ENCODE peak calls at places on chromosomes 16 and 17, in five cellular contexts. One of them, this sample, is unnamed.

GRCh38 chr16:10753670-10754069 is 10.0 kb downstream of the NUBP1 start:
- DNase-seq in RWPE1: no peak
- DNase-seq in dorsolateral prefrontal cortex: no peak
- DNase-seq in colonic mucosa: no peak
- DNase-seq in neural crest cell: no peak
- DNase-seq in this sample: no peak

GRCh38 chr17:77429985-77430752 is 289.4 kb downstream of the SEC14L1 start:
- DNase-seq in colonic mucosa: peak
- DNase-seq in neural crest cell: peak
- DNase-seq in dorsolateral prefrontal cortex: peak
- DNase-seq in RWPE1: no peak
- DNase-seq in this sample: peak

GRCh38 chr16:52050418-52050817 is 496.5 kb downstream of the TOX3 start:
- DNase-seq in neural crest cell: no peak
- DNase-seq in colonic mucosa: no peak
- DNase-seq in dorsolateral prefrontal cortex: no peak
- DNase-seq in RWPE1: peak
- DNase-seq in this sample: peak

GRCh38 chr16:85240982-85241924 is 129.0 kb upstream of the CIBAR2 start:
- DNase-seq in RWPE1: no peak
- DNase-seq in dorsolateral prefrontal cortex: no peak
- DNase-seq in neural crest cell: no peak
- DNase-seq in colonic mucosa: no peak
- DNase-seq in this sample: no peak

GRCh38 chr17:82297804-82298537 is 19.4 kb downstream of the CD7 start:
- DNase-seq in neural crest cell: no peak
- DNase-seq in dorsolateral prefrontal cortex: peak
- DNase-seq in RWPE1: peak
- DNase-seq in colonic mucosa: peak
- DNase-seq in this sample: peak

GRCh38 chr17:28916302-28916934 is 13.5 kb upstream of the DHRS13 start:
- DNase-seq in neural crest cell: peak
- DNase-seq in RWPE1: no peak
- DNase-seq in colonic mucosa: peak
- DNase-seq in dorsolateral prefrontal cortex: no peak
- DNase-seq in this sample: peak

GRCh38 chr16:53809088-53809951 is 105.4 kb downstream of the FTO start:
- DNase-seq in colonic mucosa: no peak
- DNase-seq in RWPE1: no peak
- DNase-seq in dorsolateral prefrontal cortex: no peak
- DNase-seq in neural crest cell: no peak
- DNase-seq in this sample: no peak

GRCh38 chr17:64706224-64707076 is 44.3 kb upstream of the SMURF2 start:
- DNase-seq in dorsolateral prefrontal cortex: no peak
- DNase-seq in RWPE1: peak
- DNase-seq in colonic mucosa: peak
- DNase-seq in neural crest cell: no peak
- DNase-seq in this sample: peak

GRCh38 chr16:82344157-82344556 is 174.1 kb upstream of the MPHOSPH6 start:
- DNase-seq in dorsolateral prefrontal cortex: peak
- DNase-seq in RWPE1: no peak
- DNase-seq in colonic mucosa: no peak
- DNase-seq in neural crest cell: no peak
- DNase-seq in this sample: peak

GRCh38 chr17:30838187-30838807 is 6.5 kb downstream of the ATAD5 start:
- DNase-seq in dorsolateral prefrontal cortex: no peak
- DNase-seq in colonic mucosa: no peak
- DNase-seq in neural crest cell: no peak
- DNase-seq in RWPE1: no peak
- DNase-seq in this sample: no peak
- TF ChIP-seq CTCF in dorsolateral prefrontal cortex: no peak
- TF ChIP-seq CTCF in colonic mucosa: no peak
- TF ChIP-seq CTCF in neural crest cell: no peak
- TF ChIP-seq CTCF in RWPE1: no peak
- TF ChIP-seq CTCF in this sample: no peak

DNA sequence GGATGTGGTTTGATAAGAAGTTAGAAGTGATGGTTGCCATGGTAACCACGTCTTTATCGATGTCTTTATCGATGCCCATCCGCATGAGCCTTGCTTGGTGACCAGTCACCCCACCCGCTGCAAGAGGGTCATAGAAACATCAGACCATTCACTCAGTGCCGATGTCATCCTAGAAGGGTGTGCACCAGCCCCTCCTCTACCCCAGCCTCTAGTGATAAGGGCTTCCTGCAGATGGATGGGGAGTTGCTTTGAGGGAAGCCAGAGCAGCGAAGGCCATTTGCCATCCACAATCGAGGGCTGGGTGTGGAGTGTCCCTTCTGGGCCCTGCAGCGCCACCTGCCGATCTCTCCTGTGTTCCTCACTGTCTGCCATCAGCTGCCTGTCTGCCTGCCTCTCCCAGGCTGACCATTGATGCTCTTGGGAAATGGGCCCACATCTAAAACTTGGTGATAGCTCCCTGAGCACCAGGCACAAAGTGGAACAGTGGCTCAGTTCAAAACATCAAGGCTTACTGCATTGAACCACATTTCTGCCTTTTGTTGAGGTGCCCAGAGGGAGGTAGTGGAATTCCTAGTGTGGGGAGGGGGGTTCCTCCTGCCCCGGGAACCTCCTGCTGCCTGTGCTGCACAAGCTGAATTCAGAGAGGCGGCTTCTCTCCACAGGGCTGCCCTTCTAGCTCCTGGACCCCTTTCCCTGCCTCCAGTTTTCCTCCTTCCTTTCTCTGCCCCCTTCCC is 8.9 kb downstream of the CALB2 start:
- DNase-seq in RWPE1: peak
- DNase-seq in colonic mucosa: peak
- DNase-seq in dorsolateral prefrontal cortex: peak
- DNase-seq in neural crest cell: peak
- DNase-seq in this sample: peak
- TF ChIP-seq CTCF in RWPE1: peak
- TF ChIP-seq CTCF in colonic mucosa: peak
- TF ChIP-seq CTCF in dorsolateral prefrontal cortex: peak
- TF ChIP-seq CTCF in neural crest cell: peak
- TF ChIP-seq CTCF in this sample: peak

GRCh38 chr17:74197801-74198200 is 5.7 kb upstream of the RPL38 start:
- DNase-seq in RWPE1: no peak
- DNase-seq in neural crest cell: no peak
- DNase-seq in colonic mucosa: no peak
- DNase-seq in dorsolateral prefrontal cortex: no peak
- DNase-seq in this sample: no peak
- TF ChIP-seq CTCF in RWPE1: no peak
- TF ChIP-seq CTCF in neural crest cell: no peak
- TF ChIP-seq CTCF in colonic mucosa: no peak
- TF ChIP-seq CTCF in dorsolateral prefrontal cortex: no peak
- TF ChIP-seq CTCF in this sample: no peak

GRCh38 chr17:15273141-15273793 is 8.1 kb upstream of the PMP22 start:
- DNase-seq in RWPE1: no peak
- DNase-seq in colonic mucosa: no peak
- DNase-seq in neural crest cell: no peak
- DNase-seq in dorsolateral prefrontal cortex: no peak
- DNase-seq in this sample: no peak
- TF ChIP-seq CTCF in RWPE1: no peak
- TF ChIP-seq CTCF in colonic mucosa: no peak
- TF ChIP-seq CTCF in neural crest cell: no peak
- TF ChIP-seq CTCF in dorsolateral prefrontal cortex: no peak
- TF ChIP-seq CTCF in this sample: no peak

GRCh38 chr16:50771366-50771765 is 29.5 kb downstream of the CYLD start:
- DNase-seq in colonic mucosa: no peak
- DNase-seq in RWPE1: no peak
- DNase-seq in neural crest cell: no peak
- DNase-seq in dorsolateral prefrontal cortex: no peak
- DNase-seq in this sample: no peak
- TF ChIP-seq CTCF in colonic mucosa: no peak
- TF ChIP-seq CTCF in RWPE1: no peak
- TF ChIP-seq CTCF in neural crest cell: no peak
- TF ChIP-seq CTCF in dorsolateral prefrontal cortex: no peak
- TF ChIP-seq CTCF in this sample: no peak

This sample was measured in Calu3.